ENCODE peak calls at places on chromosomes 11 and 22, in eight cellular contexts. One of them, this sample, is unnamed.

GRCh38 chr11:122853971-122854446 is 15.7 kb downstream of the CRTAM start:
- DNase-seq in upper lobe of right lung: no peak
- DNase-seq in lower leg skin: peak
- DNase-seq in body of pancreas: peak
- DNase-seq in right atrium auricular region: peak
- DNase-seq in GM23248: peak
- DNase-seq in OCI-LY7: peak
- DNase-seq in pancreas: no peak
- DNase-seq in this sample: peak

GRCh38 chr22:29700949-29701927 is 18.6 kb upstream of the CABP7 start:
- DNase-seq in upper lobe of right lung: no peak
- DNase-seq in lower leg skin: no peak
- DNase-seq in body of pancreas: peak
- DNase-seq in right atrium auricular region: no peak
- DNase-seq in GM23248: peak
- DNase-seq in OCI-LY7: peak
- DNase-seq in pancreas: peak
- DNase-seq in this sample: peak

GRCh38 chr11:110340427-110340826 is 44.0 kb upstream of the RDX start:
- DNase-seq in upper lobe of right lung: no peak
- DNase-seq in lower leg skin: no peak
- DNase-seq in body of pancreas: no peak
- DNase-seq in right atrium auricular region: peak
- DNase-seq in GM23248: no peak
- DNase-seq in OCI-LY7: no peak
- DNase-seq in pancreas: no peak
- DNase-seq in this sample: no peak

GRCh38 chr22:31891366-31892079 is 52.8 kb upstream of the YWHAH start:
- DNase-seq in upper lobe of right lung: no peak
- DNase-seq in lower leg skin: no peak
- DNase-seq in body of pancreas: no peak
- DNase-seq in right atrium auricular region: no peak
- DNase-seq in GM23248: peak
- DNase-seq in OCI-LY7: no peak
- DNase-seq in pancreas: no peak
- DNase-seq in this sample: peak

GRCh38 chr11:12066799-12067508 is 43.4 kb upstream of the MICAL2 start:
- DNase-seq in upper lobe of right lung: peak
- DNase-seq in lower leg skin: peak
- DNase-seq in body of pancreas: peak
- DNase-seq in right atrium auricular region: no peak
- DNase-seq in GM23248: peak
- DNase-seq in OCI-LY7: no peak
- DNase-seq in pancreas: no peak
- DNase-seq in this sample: no peak

GRCh38 chr22:35126993-35127392 is 61.0 kb downstream of the ISX start:
- DNase-seq in upper lobe of right lung: no peak
- DNase-seq in lower leg skin: no peak
- DNase-seq in body of pancreas: no peak
- DNase-seq in right atrium auricular region: no peak
- DNase-seq in GM23248: no peak
- DNase-seq in OCI-LY7: no peak
- DNase-seq in pancreas: no peak
- DNase-seq in this sample: no peak

GRCh38 chr22:50597097-50597496 is 3.5 kb upstream of the MAPK8IP2 start:
- DNase-seq in upper lobe of right lung: peak
- DNase-seq in lower leg skin: no peak
- DNase-seq in body of pancreas: no peak
- DNase-seq in right atrium auricular region: no peak
- DNase-seq in GM23248: no peak
- DNase-seq in OCI-LY7: no peak
- DNase-seq in pancreas: no peak
- DNase-seq in this sample: no peak

GRCh38 chr22:28716686-28717085 is 24.9 kb downstream of the CHEK2 start:
- DNase-seq in upper lobe of right lung: no peak
- DNase-seq in lower leg skin: no peak
- DNase-seq in body of pancreas: no peak
- DNase-seq in right atrium auricular region: no peak
- DNase-seq in GM23248: no peak
- DNase-seq in OCI-LY7: no peak
- DNase-seq in pancreas: no peak
- DNase-seq in this sample: peak

GRCh38 chr11:70251583-70252285 is 18.8 kb upstream of the PPFIA1 start:
- DNase-seq in upper lobe of right lung: no peak
- DNase-seq in lower leg skin: no peak
- DNase-seq in body of pancreas: no peak
- DNase-seq in right atrium auricular region: no peak
- DNase-seq in GM23248: no peak
- DNase-seq in OCI-LY7: no peak
- DNase-seq in pancreas: no peak
- DNase-seq in this sample: no peak

GRCh38 chr11:110389946-110390345 is 39.8 kb upstream of the FDX1 start:
- DNase-seq in upper lobe of right lung: no peak
- DNase-seq in lower leg skin: no peak
- DNase-seq in body of pancreas: no peak
- DNase-seq in right atrium auricular region: no peak
- DNase-seq in GM23248: no peak
- DNase-seq in OCI-LY7: no peak
- DNase-seq in pancreas: no peak
- DNase-seq in this sample: no peak

GRCh38 chr22:47218671-47219070 is 456.2 kb downstream of the TBC1D22A start:
- DNase-seq in upper lobe of right lung: no peak
- DNase-seq in lower leg skin: peak
- DNase-seq in body of pancreas: peak
- DNase-seq in right atrium auricular region: peak
- DNase-seq in GM23248: no peak
- DNase-seq in OCI-LY7: no peak
- DNase-seq in pancreas: no peak
- DNase-seq in this sample: no peak

GRCh38 chr11:24234822-24235508 is 261.9 kb upstream of the LUZP2 start:
- DNase-seq in upper lobe of right lung: peak
- DNase-seq in lower leg skin: no peak
- DNase-seq in body of pancreas: peak
- DNase-seq in right atrium auricular region: no peak
- DNase-seq in GM23248: peak
- DNase-seq in OCI-LY7: no peak
- DNase-seq in pancreas: peak
- DNase-seq in this sample: peak

GRCh38 chr11:705646-706438 is at the start of gene EPS8L2:
- DNase-seq in upper lobe of right lung: peak
- DNase-seq in lower leg skin: no peak
- DNase-seq in body of pancreas: peak
- DNase-seq in right atrium auricular region: no peak
- DNase-seq in GM23248: peak
- DNase-seq in OCI-LY7: no peak
- DNase-seq in pancreas: peak
- DNase-seq in this sample: no peak

GRCh38 chr11:61679301-61679700 is 890 bp upstream of the DAGLA start:
- DNase-seq in upper lobe of right lung: no peak
- DNase-seq in lower leg skin: no peak
- DNase-seq in body of pancreas: no peak
- DNase-seq in right atrium auricular region: no peak
- DNase-seq in GM23248: peak
- DNase-seq in OCI-LY7: no peak
- DNase-seq in pancreas: no peak
- DNase-seq in this sample: no peak

GRCh38 chr11:46363031-46363407 is 15.8 kb downstream of the DGKZ start:
- DNase-seq in upper lobe of right lung: peak
- DNase-seq in lower leg skin: peak
- DNase-seq in body of pancreas: peak
- DNase-seq in right atrium auricular region: peak
- DNase-seq in GM23248: peak
- DNase-seq in OCI-LY7: no peak
- DNase-seq in pancreas: no peak
- DNase-seq in this sample: peak

GRCh38 chr11:46360878-46361277 is 13.6 kb downstream of the DGKZ start:
- DNase-seq in upper lobe of right lung: no peak
- DNase-seq in lower leg skin: no peak
- DNase-seq in body of pancreas: no peak
- DNase-seq in right atrium auricular region: no peak
- DNase-seq in GM23248: peak
- DNase-seq in OCI-LY7: peak
- DNase-seq in pancreas: peak
- DNase-seq in this sample: no peak

GRCh38 chr11:46359936-46360335 is 12.7 kb downstream of the DGKZ start:
- DNase-seq in upper lobe of right lung: no peak
- DNase-seq in lower leg skin: no peak
- DNase-seq in body of pancreas: no peak
- DNase-seq in right atrium auricular region: no peak
- DNase-seq in GM23248: no peak
- DNase-seq in OCI-LY7: no peak
- DNase-seq in pancreas: no peak
- DNase-seq in this sample: no peak

GRCh38 chr11:46362146-46363030 is 15.1 kb downstream of the DGKZ start:
- DNase-seq in upper lobe of right lung: no peak
- DNase-seq in lower leg skin: no peak
- DNase-seq in body of pancreas: no peak
- DNase-seq in right atrium auricular region: no peak
- DNase-seq in GM23248: no peak
- DNase-seq in OCI-LY7: peak
- DNase-seq in pancreas: peak
- DNase-seq in this sample: no peak

DNA sequence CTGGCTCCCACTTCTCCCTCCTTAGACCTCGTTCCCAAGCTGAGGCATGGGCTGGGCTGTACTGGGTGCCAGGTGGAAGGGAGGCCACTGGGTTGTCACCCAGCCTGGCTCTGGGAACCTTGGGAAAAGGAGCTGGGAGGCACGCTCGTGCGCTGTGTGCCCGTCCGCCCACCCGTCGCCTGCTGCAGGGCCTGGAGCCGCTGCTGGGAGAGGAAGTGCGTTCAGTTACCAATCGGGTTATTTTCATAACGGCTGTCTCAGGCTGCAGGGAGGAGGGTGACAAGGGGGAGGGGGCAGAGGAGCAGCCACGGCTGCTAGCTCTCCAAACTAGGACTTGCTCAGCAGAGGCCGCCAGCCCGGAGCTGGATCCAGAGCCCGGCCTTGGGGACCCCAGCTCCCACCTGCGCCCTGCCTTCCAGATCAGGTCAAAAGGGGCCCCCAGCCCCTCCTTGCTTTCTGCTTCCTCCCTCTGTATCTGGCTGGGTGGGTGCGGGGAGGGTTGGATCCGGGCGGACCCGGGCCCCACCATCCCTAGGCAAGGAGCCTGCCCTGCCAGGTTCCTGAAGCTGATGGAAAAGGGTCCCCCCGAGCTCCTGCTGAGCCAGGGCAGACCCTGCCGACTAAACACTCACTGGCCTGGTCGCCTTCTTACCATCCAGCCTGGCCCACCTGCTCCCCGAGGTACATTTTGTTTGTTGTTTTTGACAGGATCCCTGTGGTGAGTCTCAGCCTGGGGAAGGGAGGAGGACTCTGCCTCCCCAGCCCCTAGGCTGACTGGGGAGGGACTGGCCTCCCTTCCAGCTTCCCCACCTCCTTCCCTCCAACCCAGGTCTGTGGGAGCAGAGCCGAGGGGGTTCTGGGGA is 14.3 kb downstream of the DGKZ start:
- DNase-seq in upper lobe of right lung: peak
- DNase-seq in lower leg skin: no peak
- DNase-seq in body of pancreas: peak
- DNase-seq in right atrium auricular region: peak
- DNase-seq in GM23248: peak
- DNase-seq in OCI-LY7: peak
- DNase-seq in pancreas: peak
- DNase-seq in this sample: peak
- H3K4me3 ChIP-seq in upper lobe of right lung: peak
- H3K4me3 ChIP-seq in lower leg skin: no peak
- H3K4me3 ChIP-seq in body of pancreas: no peak
- H3K4me3 ChIP-seq in right atrium auricular region: peak
- H3K4me3 ChIP-seq in GM23248: peak
- H3K4me3 ChIP-seq in OCI-LY7: peak
- H3K4me3 ChIP-seq in pancreas: no peak
- H3K4me3 ChIP-seq in this sample: no peak

GRCh38 chr11:128506384-128506783 is 81.0 kb downstream of the ETS1 start:
- DNase-seq in upper lobe of right lung: no peak
- DNase-seq in lower leg skin: no peak
- DNase-seq in body of pancreas: no peak
- DNase-seq in right atrium auricular region: no peak
- DNase-seq in GM23248: no peak
- DNase-seq in OCI-LY7: no peak
- DNase-seq in pancreas: no peak
- DNase-seq in this sample: peak
- H3K4me3 ChIP-seq in upper lobe of right lung: peak
- H3K4me3 ChIP-seq in lower leg skin: no peak
- H3K4me3 ChIP-seq in body of pancreas: no peak
- H3K4me3 ChIP-seq in right atrium auricular region: no peak
- H3K4me3 ChIP-seq in GM23248: peak
- H3K4me3 ChIP-seq in OCI-LY7: no peak
- H3K4me3 ChIP-seq in pancreas: no peak
- H3K4me3 ChIP-seq in this sample: no peak

GRCh38 chr11:129375731-129376657 is at the start of gene BARX2:
- DNase-seq in upper lobe of right lung: peak
- DNase-seq in lower leg skin: no peak
- DNase-seq in body of pancreas: peak
- DNase-seq in right atrium auricular region: no peak
- DNase-seq in GM23248: peak
- DNase-seq in OCI-LY7: no peak
- DNase-seq in pancreas: peak
- DNase-seq in this sample: peak
- H3K4me3 ChIP-seq in upper lobe of right lung: peak
- H3K4me3 ChIP-seq in lower leg skin: peak
- H3K4me3 ChIP-seq in body of pancreas: peak
- H3K4me3 ChIP-seq in right atrium auricular region: peak
- H3K4me3 ChIP-seq in GM23248: peak
- H3K4me3 ChIP-seq in OCI-LY7: no peak
- H3K4me3 ChIP-seq in pancreas: peak
- H3K4me3 ChIP-seq in this sample: no peak

DNA sequence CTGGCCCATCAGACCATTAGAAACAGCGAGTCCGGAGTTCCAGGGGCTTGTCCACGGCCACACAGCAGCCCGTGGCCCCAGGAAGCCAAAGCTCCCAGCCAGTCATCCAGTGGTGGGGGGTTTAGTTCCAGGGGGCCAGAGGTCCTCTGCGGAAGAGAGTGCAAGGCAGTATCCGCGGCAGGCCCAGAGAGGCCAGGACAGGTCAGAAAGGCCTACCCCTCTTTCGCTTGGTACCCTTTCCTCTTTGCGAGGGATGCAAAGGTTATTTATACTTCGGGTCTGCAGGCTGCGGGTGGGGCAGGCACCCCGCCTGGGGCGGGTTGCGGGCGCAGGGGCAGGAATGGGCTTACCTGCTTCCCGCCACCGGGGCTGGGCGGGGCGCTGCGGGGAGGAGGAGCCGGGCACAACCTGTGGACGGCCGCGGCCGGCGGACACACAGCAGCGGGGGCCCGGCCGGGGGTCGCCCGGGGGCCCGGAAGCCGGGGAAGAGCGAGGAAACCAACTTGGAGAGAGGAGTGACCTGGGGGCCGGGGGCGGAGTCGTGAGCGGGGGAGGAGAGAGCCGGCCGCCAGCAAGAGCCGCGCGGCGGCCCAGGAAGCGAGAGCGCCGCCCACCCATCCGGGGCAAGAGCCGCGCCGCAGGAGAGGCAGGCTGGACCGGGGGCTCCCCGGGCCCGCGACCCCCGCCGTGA is at the start of gene SH3BP1:
- DNase-seq in upper lobe of right lung: peak
- DNase-seq in lower leg skin: no peak
- DNase-seq in body of pancreas: peak
- DNase-seq in right atrium auricular region: no peak
- DNase-seq in GM23248: peak
- DNase-seq in OCI-LY7: peak
- DNase-seq in pancreas: no peak
- DNase-seq in this sample: no peak
- H3K4me3 ChIP-seq in upper lobe of right lung: peak
- H3K4me3 ChIP-seq in lower leg skin: peak
- H3K4me3 ChIP-seq in body of pancreas: peak
- H3K4me3 ChIP-seq in right atrium auricular region: peak
- H3K4me3 ChIP-seq in GM23248: peak
- H3K4me3 ChIP-seq in OCI-LY7: peak
- H3K4me3 ChIP-seq in pancreas: peak
- H3K4me3 ChIP-seq in this sample: peak